ENCODE peak calls at places on chromosomes 2 and 18, in six cellular contexts. One of them, this sample, is unnamed.

GRCh38 chr2:24490674-24491625 is at the start of gene NCOA1:
- DNase-seq in anterior cingulate cortex: peak; percentile 72
- DNase-seq in BJ: peak; percentile 31
- DNase-seq in stimulated activated CD8-positive, alpha-beta memory T cell treated with anti-CD3 and anti-CD28 coated beads, Interleukin-15, amount 100 ng/mL, for 1 hour: peak; percentile 77
- DNase-seq in NCI-H1417: peak; percentile 93
- DNase-seq in NCI-H1436 treated with DMSO at 0.1 percent for 48 hours: peak; percentile 34
- DNase-seq in this sample: peak; percentile 85

GRCh38 chr2:120679526-120679925 is 56.1 kb upstream of the GLI2 start:
- DNase-seq in NCI-H1436 treated with DMSO at 0.1 percent for 48 hours: no peak
- DNase-seq in anterior cingulate cortex: no peak
- DNase-seq in BJ: no peak
- DNase-seq in stimulated activated CD8-positive, alpha-beta memory T cell treated with anti-CD3 and anti-CD28 coated beads, Interleukin-15, amount 100 ng/mL, for 1 hour: no peak
- DNase-seq in NCI-H1417: no peak
- DNase-seq in this sample: no peak

GRCh38 chr2:237486819-237487448 is at the start of gene MLPH:
- DNase-seq in BJ: no peak
- DNase-seq in anterior cingulate cortex: no peak
- DNase-seq in stimulated activated CD8-positive, alpha-beta memory T cell treated with anti-CD3 and anti-CD28 coated beads, Interleukin-15, amount 100 ng/mL, for 1 hour: no peak
- DNase-seq in NCI-H1436 treated with DMSO at 0.1 percent for 48 hours: no peak
- DNase-seq in NCI-H1417: no peak
- DNase-seq in this sample: peak; percentile 60

GRCh38 chr2:96484096-96484495 is 21.1 kb downstream of the NEURL3 start:
- DNase-seq in stimulated activated CD8-positive, alpha-beta memory T cell treated with anti-CD3 and anti-CD28 coated beads, Interleukin-15, amount 100 ng/mL, for 1 hour: no peak
- DNase-seq in anterior cingulate cortex: no peak
- DNase-seq in NCI-H1436 treated with DMSO at 0.1 percent for 48 hours: no peak
- DNase-seq in BJ: no peak
- DNase-seq in NCI-H1417: no peak
- DNase-seq in this sample: no peak

GRCh38 chr2:182228741-182229140 is 198.1 kb downstream of the PDE1A start:
- DNase-seq in BJ: peak; percentile 26
- DNase-seq in NCI-H1436 treated with DMSO at 0.1 percent for 48 hours: no peak
- DNase-seq in NCI-H1417: no peak
- DNase-seq in anterior cingulate cortex: no peak
- DNase-seq in stimulated activated CD8-positive, alpha-beta memory T cell treated with anti-CD3 and anti-CD28 coated beads, Interleukin-15, amount 100 ng/mL, for 1 hour: no peak
- DNase-seq in this sample: no peak

GRCh38 chr2:122433123-122433754 is 677.8 kb downstream of the TSN start:
- DNase-seq in NCI-H1436 treated with DMSO at 0.1 percent for 48 hours: no peak
- DNase-seq in stimulated activated CD8-positive, alpha-beta memory T cell treated with anti-CD3 and anti-CD28 coated beads, Interleukin-15, amount 100 ng/mL, for 1 hour: no peak
- DNase-seq in anterior cingulate cortex: no peak
- DNase-seq in BJ: no peak
- DNase-seq in NCI-H1417: peak; percentile 8
- DNase-seq in this sample: peak; percentile 85

GRCh38 chr2:70991142-70991541 is 3.5 kb downstream of the TEX261 start:
- DNase-seq in stimulated activated CD8-positive, alpha-beta memory T cell treated with anti-CD3 and anti-CD28 coated beads, Interleukin-15, amount 100 ng/mL, for 1 hour: no peak
- DNase-seq in NCI-H1417: no peak
- DNase-seq in BJ: no peak
- DNase-seq in NCI-H1436 treated with DMSO at 0.1 percent for 48 hours: no peak
- DNase-seq in anterior cingulate cortex: no peak
- DNase-seq in this sample: no peak

GRCh38 chr2:30267161-30267568 is 35.8 kb downstream of the LBH start:
- DNase-seq in anterior cingulate cortex: no peak
- DNase-seq in stimulated activated CD8-positive, alpha-beta memory T cell treated with anti-CD3 and anti-CD28 coated beads, Interleukin-15, amount 100 ng/mL, for 1 hour: no peak
- DNase-seq in NCI-H1436 treated with DMSO at 0.1 percent for 48 hours: no peak
- DNase-seq in NCI-H1417: no peak
- DNase-seq in BJ: no peak
- DNase-seq in this sample: peak; percentile 22

GRCh38 chr2:8457092-8457481 is 224.8 kb upstream of the ID2 start:
- DNase-seq in BJ: no peak
- DNase-seq in NCI-H1436 treated with DMSO at 0.1 percent for 48 hours: no peak
- DNase-seq in NCI-H1417: peak; percentile 87
- DNase-seq in stimulated activated CD8-positive, alpha-beta memory T cell treated with anti-CD3 and anti-CD28 coated beads, Interleukin-15, amount 100 ng/mL, for 1 hour: no peak
- DNase-seq in anterior cingulate cortex: no peak
- DNase-seq in this sample: no peak

GRCh38 chr2:191051825-191052778 is 38.1 kb upstream of the STAT1 start:
- DNase-seq in NCI-H1417: peak; percentile 71
- DNase-seq in anterior cingulate cortex: no peak
- DNase-seq in stimulated activated CD8-positive, alpha-beta memory T cell treated with anti-CD3 and anti-CD28 coated beads, Interleukin-15, amount 100 ng/mL, for 1 hour: no peak
- DNase-seq in NCI-H1436 treated with DMSO at 0.1 percent for 48 hours: no peak
- DNase-seq in BJ: peak; percentile 26
- DNase-seq in this sample: peak; percentile 83

GRCh38 chr2:79994161-79994560 is 310.4 kb downstream of the LRRTM1 start:
- DNase-seq in NCI-H1417: no peak
- DNase-seq in anterior cingulate cortex: no peak
- DNase-seq in stimulated activated CD8-positive, alpha-beta memory T cell treated with anti-CD3 and anti-CD28 coated beads, Interleukin-15, amount 100 ng/mL, for 1 hour: no peak
- DNase-seq in NCI-H1436 treated with DMSO at 0.1 percent for 48 hours: no peak
- DNase-seq in BJ: no peak
- DNase-seq in this sample: peak; percentile 27

GRCh38 chr2:98233941-98234340 is 112.3 kb upstream of the CNGA3 start:
- DNase-seq in NCI-H1417: peak; percentile 46
- DNase-seq in BJ: no peak
- DNase-seq in NCI-H1436 treated with DMSO at 0.1 percent for 48 hours: no peak
- DNase-seq in stimulated activated CD8-positive, alpha-beta memory T cell treated with anti-CD3 and anti-CD28 coated beads, Interleukin-15, amount 100 ng/mL, for 1 hour: no peak
- DNase-seq in anterior cingulate cortex: no peak
- DNase-seq in this sample: no peak

GRCh38 chr18:22831441-22831904 is 101.7 kb upstream of the RBBP8 start:
- DNase-seq in anterior cingulate cortex: no peak
- DNase-seq in NCI-H1436 treated with DMSO at 0.1 percent for 48 hours: no peak
- DNase-seq in NCI-H1417: no peak
- DNase-seq in BJ: no peak
- DNase-seq in stimulated activated CD8-positive, alpha-beta memory T cell treated with anti-CD3 and anti-CD28 coated beads, Interleukin-15, amount 100 ng/mL, for 1 hour: no peak
- DNase-seq in this sample: no peak

This sample was measured in Caki2.